ENCODE peak calls at places on chromosome 1, in seven cellular contexts. C is pancreas, Z is dorsolateral prefrontal cortex, G is H9, I is breast epithelium, R is upper lobe of right lung, Q is psoas muscle. S is an unnamed sample.

GRCh38 chr1:33367488-33368405 is 46.8 kb upstream of the A3GALT2 start:
- DNase-seq in C (peak; percentile 89), Z (peak; percentile 89), G (peak; percentile 87), I (peak; percentile 82), R (peak; percentile 93), Q (peak; percentile 86), S (peak; percentile 87)

GRCh38 chr1:117615474-117615873 is 9.6 kb downstream of the TENT5C start:
- DNase-seq in C (no peak), Z (no peak), G (no peak), I (no peak), R (no peak), Q (no peak), S (no peak)

GRCh38 chr1:58983159-58983558 is 199.3 kb upstream of the JUN start:
- DNase-seq in C (no peak), Z (no peak), G (no peak), I (no peak), R (no peak), Q (no peak), S (no peak)

GRCh38 chr1:18537386-18538306 is 56.9 kb downstream of the KLHDC7A start:
- DNase-seq in C (peak; percentile 4), Z (no peak), G (peak; percentile 18), I (no peak), R (peak; percentile 45), Q (no peak), S (no peak)

GRCh38 chr1:67847466-67847865 is 14.2 kb upstream of the GNG12 start:
- DNase-seq in C (no peak), Z (no peak), G (no peak), I (no peak), R (no peak), Q (no peak), S (no peak)

GRCh38 chr1:186680031-186681012 is at the start of gene PTGS2:
- DNase-seq in C (peak; percentile 62), Z (peak; percentile 73), G (peak; percentile 95), I (peak; percentile 79), R (peak; percentile 93), Q (peak; percentile 75), S (no peak)

GRCh38 chr1:67285780-67286488 is 21.7 kb upstream of the IL12RB2 start:
- DNase-seq in C (no peak), Z (no peak), G (no peak), I (no peak), R (no peak), Q (no peak), S (no peak)

GRCh38 chr1:178579095-178579494 is 66.2 kb downstream of the TEX35 start:
- DNase-seq in C (no peak), Z (no peak), G (no peak), I (no peak), R (no peak), Q (no peak), S (no peak)

GRCh38 chr1:41497631-41498030 is 13.1 kb upstream of the EDN2 start:
- DNase-seq in C (no peak), Z (no peak), G (no peak), I (no peak), R (no peak), Q (no peak), S (no peak)

GRCh38 chr1:40267767-40268187 is 9.7 kb downstream of the ZMPSTE24 start:
- DNase-seq in C (peak; percentile 45), Z (no peak), G (no peak), I (no peak), R (no peak), Q (no peak), S (no peak)

GRCh38 chr1:8217011-8217711 is 100.8 kb upstream of the SLC45A1 start:
- DNase-seq in C (peak; percentile 39), Z (no peak), G (peak; percentile 66), I (no peak), R (peak; percentile 82), Q (peak; percentile 58), S (no peak)

GRCh38 chr1:185412385-185413074 is 95.5 kb upstream of the IVNS1ABP start:
- DNase-seq in C (no peak), Z (no peak), G (no peak), I (peak; percentile 83), R (no peak), Q (no peak), S (no peak)

GRCh38 chr1:181482521-181483083 is 715 bp upstream of the CACNA1E start:
- DNase-seq in C (no peak), Z (peak; percentile 70), G (peak; percentile 74), I (no peak), R (peak; percentile 75), Q (peak; percentile 21), S (peak; percentile 31)

GRCh38 chr1:22263359-22263758 is 120.5 kb upstream of the WNT4 start:
- DNase-seq in C (no peak), Z (no peak), G (no peak), I (no peak), R (no peak), Q (no peak), S (no peak)

GRCh38 chr1:203649551-203650011 is 22.9 kb downstream of the ATP2B4 start:
- DNase-seq in C (no peak), Z (no peak), G (no peak), I (no peak), R (no peak), Q (no peak), S (no peak)

GRCh38 chr1:220370041-220370700 is 97.9 kb upstream of the RAB3GAP2 start:
- DNase-seq in C (no peak), Z (peak; percentile 28), G (no peak), I (no peak), R (no peak), Q (peak; percentile 22), S (no peak)

GRCh38 chr1:110067429-110067956 is 3.0 kb downstream of the ALX3 start:
- DNase-seq in C (no peak), Z (no peak), G (peak; percentile 51), I (no peak), R (peak; percentile 60), Q (no peak), S (no peak)

GRCh38 chr1:121448851-121449250 is 264.1 kb downstream of the SRGAP2C start:
- DNase-seq in C (no peak), Z (no peak), G (no peak), I (no peak), R (no peak), Q (no peak), S (no peak)

GRCh38 chr1:163055531-163055930 is 13.6 kb upstream of the RGS4 start:
- DNase-seq in C (no peak), Z (peak; percentile 51), G (no peak), I (no peak), R (no peak), Q (no peak), S (no peak)

GRCh38 chr1:30318864-30319718 is 404.3 kb downstream of the MATN1 start:
- DNase-seq in C (no peak), Z (no peak), G (peak; percentile 20), I (no peak), R (no peak), Q (no peak), S (no peak)

GRCh38 chr1:241846375-241846774 is 1.6 kb upstream of the EXO1 start:
- DNase-seq in C (no peak), Z (no peak), G (no peak), I (no peak), R (no peak), Q (no peak), S (no peak)

GRCh38 chr1:32876341-32877210 is 5.9 kb upstream of the FNDC5 start:
- DNase-seq in C (peak; percentile 51), Z (peak; percentile 57), G (peak; percentile 74), I (no peak), R (peak; percentile 85), Q (peak; percentile 64), S (peak; percentile 36)

GRCh38 chr1:29939086-29939485 is 702.8 kb downstream of the PTPRU start:
- DNase-seq in C (no peak), Z (no peak), G (no peak), I (no peak), R (no peak), Q (no peak), S (no peak)

DNA sequence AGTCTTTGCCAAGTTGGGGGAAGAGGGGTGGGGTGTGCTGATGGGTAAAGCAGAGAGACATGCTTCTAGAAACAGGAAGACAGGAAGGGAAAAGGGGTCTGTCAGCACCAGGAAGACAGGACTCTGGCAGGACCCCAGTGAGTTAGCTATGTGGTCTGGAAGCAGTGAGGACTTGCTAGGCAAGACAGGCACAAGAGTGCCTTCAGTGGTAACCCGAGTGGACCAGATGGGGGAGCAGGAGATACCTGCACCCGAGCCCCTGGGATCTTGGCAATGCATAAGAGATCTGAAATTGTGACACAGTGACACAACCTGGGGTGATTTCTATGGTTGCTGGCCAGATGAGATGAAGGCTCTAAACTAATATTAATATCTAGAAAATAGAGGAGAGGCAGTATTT is 7.0 kb downstream of the TLR5 start:
- DNase-seq in C (no peak), Z (no peak), G (peak; percentile 68), I (no peak), R (no peak), Q (no peak), S (no peak)
- H3K27ac ChIP-seq in C (no peak overlapping the region), Z (no peak overlapping the region), G (no peak overlapping the region), I (peak overlapping the region; percentile 78), R (peak overlapping the region; percentile 75), Q (no peak overlapping the region), S (no peak overlapping the region)

DNA sequence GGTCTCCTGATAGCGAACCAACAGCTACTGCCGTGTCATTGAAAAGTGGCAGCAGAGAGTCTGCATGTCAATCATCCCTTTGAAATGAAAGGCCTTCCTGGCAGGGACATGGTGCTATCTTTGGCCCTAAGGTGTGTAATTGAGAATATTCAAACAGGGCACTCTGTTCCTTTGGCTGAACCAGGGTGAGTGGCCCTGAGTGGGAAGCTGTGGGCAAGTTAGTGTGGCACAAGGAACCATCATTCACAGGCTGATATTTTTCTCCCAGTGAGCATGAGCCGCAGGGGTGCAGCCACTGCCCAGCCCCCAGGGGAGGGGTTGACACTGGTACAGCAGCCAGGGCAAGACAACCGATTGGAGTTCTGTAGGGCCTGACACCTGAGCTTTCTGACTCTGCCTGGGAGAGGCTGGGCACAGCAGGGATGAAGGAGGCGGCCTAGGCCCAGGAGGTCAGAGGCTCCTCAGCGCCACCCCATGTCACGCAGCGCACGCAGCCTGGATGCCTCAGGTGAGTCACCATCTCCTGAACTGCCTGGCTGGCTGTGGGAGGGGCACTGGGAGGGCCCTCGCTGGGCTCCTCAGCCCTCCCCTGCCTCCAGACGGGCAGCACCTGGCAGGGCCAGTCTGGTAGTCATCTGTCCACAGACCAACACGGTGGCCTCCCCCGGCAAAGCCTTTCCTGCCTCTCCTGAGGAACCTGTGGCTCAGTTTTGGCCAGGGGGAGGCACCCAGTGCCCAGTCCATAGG is 13.2 kb downstream of the QSOX1 start:
- DNase-seq in C (peak; percentile 94), Z (no peak), G (peak; percentile 97), I (peak; percentile 81), R (peak; percentile 92), Q (peak; percentile 78), S (no peak)
- H3K27ac ChIP-seq in C (peak overlapping the region; percentile 59), Z (no peak overlapping the region), G (no peak overlapping the region), I (peak overlapping the region; percentile 89), R (peak overlapping the region; percentile 67), Q (peak overlapping the region; percentile 93), S (no peak overlapping the region)

DNA sequence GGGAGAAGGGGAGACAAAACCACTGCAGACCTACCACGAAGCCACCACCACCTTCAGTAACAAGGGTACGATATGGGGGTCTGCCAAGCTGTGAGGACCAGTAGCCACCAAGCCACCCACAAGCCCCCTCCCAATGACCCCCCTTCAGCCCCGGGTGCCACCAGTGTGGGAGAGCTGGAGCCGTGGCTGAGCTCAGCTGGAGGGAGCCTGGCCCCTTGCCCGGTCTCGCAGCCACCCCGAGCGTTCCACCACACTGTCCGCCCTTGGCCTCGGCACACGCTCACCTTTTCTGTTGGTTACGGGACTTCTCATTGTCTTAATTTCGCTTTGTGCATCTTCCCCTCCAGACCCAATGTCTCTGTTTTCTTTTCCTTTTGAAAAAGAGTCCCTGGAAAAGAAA is 26.4 kb upstream of the CNTN2 start:
- DNase-seq in C (no peak), Z (no peak), G (no peak), I (no peak), R (no peak), Q (no peak), S (no peak)
- H3K27ac ChIP-seq in C (no peak overlapping the region), Z (peak overlapping the region; percentile 15), G (no peak overlapping the region), I (no peak overlapping the region), R (no peak overlapping the region), Q (no peak overlapping the region), S (peak overlapping the region; percentile 79)

GRCh38 chr1:149972547-149972946 is 35.9 kb upstream of the MTMR11 start:
- DNase-seq in C (no peak), Z (no peak), G (no peak), I (no peak), R (no peak), Q (no peak), S (no peak)
- H3K27ac ChIP-seq in C (no peak overlapping the region), Z (no peak overlapping the region), G (no peak overlapping the region), I (no peak overlapping the region), R (no peak overlapping the region), Q (no peak overlapping the region), S (no peak overlapping the region)

S was measured in substantia nigra.